ENCODE peak calls at places on chromosomes 1 and 21, in six cellular contexts. L, R, Q, V, N and G are unnamed samples.

GRCh38 chr1:30806381-30807317 is 49.1 kb upstream of the LAPTM5 start:
- DNase-seq in R (no peak), N (no peak), L (no peak), Q (no peak), V (no peak), G (no peak)

GRCh38 chr1:87812881-87813577 is 484.3 kb downstream of the LMO4 start:
- DNase-seq in L (no peak), N (no peak), Q (no peak), V (no peak), R (no peak), G (no peak)

GRCh38 chr21:42221581-42222345 is 2.8 kb downstream of the ABCG1 start:
- DNase-seq in N (no peak), R (no peak), V (peak), L (no peak), Q (no peak), G (no peak)

GRCh38 chr1:145545055-145545454 is 62.7 kb upstream of the GPR89A start:
- DNase-seq in Q (no peak), N (no peak), R (no peak), L (no peak), V (no peak), G (no peak)

GRCh38 chr1:165632152-165632469 is 1.1 kb downstream of the MGST3 start:
- DNase-seq in Q (no peak), N (no peak), V (no peak), R (no peak), L (no peak), G (no peak)

GRCh38 chr1:161119379-161120061 is 1.6 kb downstream of the NIT1 start:
- DNase-seq in L (no peak), R (peak), V (peak), Q (no peak), N (no peak), G (peak)

GRCh38 chr1:46811053-46811452 is 12.2 kb downstream of the CYP4B1 start:
- DNase-seq in Q (no peak), V (no peak), L (no peak), N (no peak), R (no peak), G (no peak)

GRCh38 chr21:44686843-44687561 is 5.0 kb upstream of the KRTAP12-1 start:
- DNase-seq in R (no peak), V (no peak), Q (no peak), N (no peak), L (no peak), G (no peak)

GRCh38 chr1:119779869-119780356 is 11.2 kb upstream of the HMGCS2 start:
- DNase-seq in V (no peak), Q (no peak), L (no peak), R (no peak), N (no peak), G (peak)

GRCh38 chr1:209862598-209863498 is 35.1 kb downstream of the UTP25 start:
- DNase-seq in R (no peak), L (no peak), Q (no peak), N (no peak), V (no peak), G (no peak)

GRCh38 chr1:111593403-111594127 is 26.0 kb upstream of the RAP1A start:
- DNase-seq in R (no peak), L (no peak), N (no peak), V (peak), Q (no peak), G (no peak)

GRCh38 chr1:112934562-112934952 is 21.4 kb downstream of the SLC16A1 start:
- DNase-seq in N (no peak), V (no peak), Q (no peak), L (no peak), R (no peak), G (no peak)

GRCh38 chr1:93815738-93816110 is 63.3 kb downstream of the DNTTIP2 start:
- DNase-seq in V (peak), R (no peak), L (no peak), N (no peak), Q (no peak), G (no peak)

GRCh38 chr1:2786329-2787162 is 14.9 kb downstream of the TTC34 start:
- DNase-seq in V (no peak), N (peak), R (peak), Q (peak), L (no peak), G (peak)

GRCh38 chr1:205519541-205520131 is 15.2 kb downstream of the CDK18 start:
- DNase-seq in N (peak), V (no peak), R (no peak), L (no peak), Q (peak), G (peak)

GRCh38 chr1:20080441-20081330 is 10.7 kb downstream of the PLA2G5 start:
- DNase-seq in N (no peak), V (peak), R (no peak), L (no peak), Q (no peak), G (peak)

GRCh38 chr1:55212349-55213028 is 2.7 kb downstream of the USP24 start:
- DNase-seq in Q (no peak), V (no peak), N (no peak), R (no peak), L (no peak), G (no peak)

GRCh38 chr1:171355727-171356126 is 41.7 kb downstream of the FMO4 start:
- DNase-seq in V (peak), Q (no peak), N (no peak), R (no peak), L (peak), G (no peak)

GRCh38 chr1:101236546-101237228 is at the start of gene S1PR1:
- DNase-seq in Q (peak), V (peak), N (peak), L (no peak), R (no peak), G (peak)

GRCh38 chr1:225437710-225438437 is 10.0 kb upstream of the LBR start:
- DNase-seq in Q (no peak), N (no peak), R (no peak), V (no peak), L (no peak), G (no peak)

GRCh38 chr1:33334081-33334552 is 13.2 kb upstream of the A3GALT2 start:
- DNase-seq in N (peak), Q (no peak), L (no peak), R (no peak), V (no peak), G (peak)

GRCh38 chr1:1334835-1335234 is 3.8 kb downstream of the TAS1R3 start:
- DNase-seq in R (no peak), L (no peak), Q (peak), N (no peak), V (no peak), G (no peak)